ENCODE peak calls at places on chromosome 15, in six cellular contexts. J, S, T, G, Q and D are unnamed samples.

GRCh38 chr15:82933576-82933975 is 18.9 kb downstream of the HOMER2 start:
- DNase-seq in J (no peak), S (no peak), T (no peak), G (no peak), Q (no peak), D (no peak)

GRCh38 chr15:67570875-67571642 is 28.6 kb downstream of the MAP2K5 start:
- DNase-seq in J (no peak), S (no peak), T (no peak), G (no peak), Q (no peak), D (no peak)

GRCh38 chr15:88274534-88275460 is 18.3 kb upstream of the NTRK3 start:
- DNase-seq in J (no peak), S (peak; percentile 75), T (peak; percentile 78), G (peak; percentile 75), Q (peak; percentile 65), D (peak; percentile 36)

GRCh38 chr15:39621210-39621609 is 40.3 kb downstream of the THBS1 start:
- DNase-seq in J (no peak), S (no peak), T (no peak), G (no peak), Q (no peak), D (no peak)

GRCh38 chr15:64653757-64654156 is 121.6 kb downstream of the RBPMS2 start:
- DNase-seq in J (no peak), S (no peak), T (no peak), G (no peak), Q (no peak), D (no peak)

GRCh38 chr15:70264014-70264492 is 166.3 kb upstream of the TLE3 start:
- DNase-seq in J (no peak), S (no peak), T (peak; percentile 2), G (peak; percentile 71), Q (no peak), D (no peak)

GRCh38 chr15:31352283-31352880 is 25.7 kb downstream of the KLF13 start:
- DNase-seq in J (peak; percentile 64), S (no peak), T (peak; percentile 96), G (peak; percentile 24), Q (no peak), D (peak; percentile 68)

GRCh38 chr15:32030795-32031194 is 480 bp downstream of the CHRNA7 start:
- DNase-seq in J (no peak), S (peak; percentile 52), T (no peak), G (peak; percentile 33), Q (no peak), D (no peak)

GRCh38 chr15:75776075-75776443 is 63.4 kb upstream of the CSPG4 start:
- DNase-seq in J (no peak), S (peak; percentile 96), T (no peak), G (no peak), Q (no peak), D (no peak)

GRCh38 chr15:71296032-71296686 is 180.9 kb downstream of the THSD4 start:
- DNase-seq in J (no peak), S (no peak), T (no peak), G (no peak), Q (no peak), D (no peak)

GRCh38 chr15:31606261-31606669 is 279.6 kb downstream of the KLF13 start:
- DNase-seq in J (no peak), S (no peak), T (no peak), G (no peak), Q (no peak), D (no peak)

GRCh38 chr15:32956006-32956405 is 238.2 kb downstream of the GREM1 start:
- DNase-seq in J (no peak), S (peak; percentile 77), T (no peak), G (peak; percentile 38), Q (no peak), D (no peak)

GRCh38 chr15:51782357-51782896 is 31.0 kb downstream of the TMOD2 start:
- DNase-seq in J (no peak), S (peak; percentile 48), T (no peak), G (no peak), Q (no peak), D (no peak)

GRCh38 chr15:94844533-94845390 is 613.4 kb downstream of the MCTP2 start:
- DNase-seq in J (peak; percentile 74), S (peak; percentile 93), T (peak; percentile 94), G (no peak), Q (peak; percentile 37), D (peak; percentile 91)

GRCh38 chr15:89665449-89666146 is 10.3 kb upstream of the KIF7 start:
- DNase-seq in J (peak; percentile 73), S (peak; percentile 64), T (no peak), G (peak; percentile 56), Q (peak; percentile 23), D (peak; percentile 93)

GRCh38 chr15:25675396-25675795 is 187.7 kb downstream of the ATP10A start:
- DNase-seq in J (no peak), S (no peak), T (no peak), G (no peak), Q (no peak), D (no peak)

GRCh38 chr15:88631464-88632028 is 7.3 kb upstream of the ISG20 start:
- DNase-seq in J (no peak), S (no peak), T (peak; percentile 20), G (no peak), Q (no peak), D (no peak)

GRCh38 chr15:70004826-70005225 is 92.9 kb downstream of the TLE3 start:
- DNase-seq in J (no peak), S (no peak), T (no peak), G (no peak), Q (no peak), D (no peak)

GRCh38 chr15:81289910-81290309 is 34.0 kb downstream of the STARD5 start:
- DNase-seq in J (no peak), S (no peak), T (no peak), G (no peak), Q (no peak), D (no peak)

GRCh38 chr15:81813215-81813614 is 232.6 kb downstream of the MEX3B start:
- DNase-seq in J (no peak), S (peak; percentile 82), T (no peak), G (peak; percentile 58), Q (no peak), D (no peak)

GRCh38 chr15:61383421-61383820 is 154.3 kb upstream of the RORA start:
- DNase-seq in J (no peak), S (no peak), T (no peak), G (no peak), Q (no peak), D (no peak)

GRCh38 chr15:45200001-45200798 is 12.4 kb upstream of the SHF start:
- DNase-seq in J (peak; percentile 92), S (peak; percentile 98), T (peak; percentile 96), G (peak; percentile 88), Q (peak; percentile 100), D (peak; percentile 97)

GRCh38 chr15:45199136-45199810 is 11.5 kb upstream of the SHF start:
- DNase-seq in J (no peak), S (peak; percentile 52), T (peak; percentile 76), G (no peak), Q (peak; percentile 37), D (no peak)

GRCh38 chr15:45200799-45201556 is 13.2 kb upstream of the SHF start:
- DNase-seq in J (peak; percentile 85), S (peak; percentile 85), T (peak; percentile 91), G (peak; percentile 69), Q (peak; percentile 85), D (peak; percentile 85)

GRCh38 chr15:45198337-45199135 is 10.8 kb upstream of the SHF start:
- DNase-seq in J (peak; percentile 93), S (peak; percentile 96), T (peak; percentile 97), G (peak; percentile 91), Q (peak; percentile 98), D (peak; percentile 86)

DNA sequence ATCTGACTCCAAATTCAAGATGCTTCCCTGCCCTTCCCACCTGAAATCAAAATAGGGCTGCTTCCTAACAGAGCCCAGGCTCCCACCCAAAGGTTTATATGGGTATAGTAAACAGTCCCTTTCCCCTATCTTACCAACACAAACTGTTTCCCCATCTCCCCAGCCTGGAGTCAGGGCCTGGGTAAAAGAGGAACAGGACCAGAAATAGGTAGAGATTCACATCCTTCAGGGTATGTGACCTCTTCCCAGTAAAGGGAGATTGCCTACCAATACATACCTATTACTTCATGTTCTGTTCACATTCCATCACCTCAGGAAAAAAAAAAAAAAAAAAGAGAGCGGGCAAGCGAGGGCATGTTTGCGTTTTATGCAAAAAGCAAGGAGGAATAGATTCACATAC is 9.7 kb upstream of the SHF start:
- DNase-seq in J (no peak), S (no peak), T (no peak), G (no peak), Q (no peak), D (no peak)
- H3K27ac ChIP-seq in J (no peak overlapping the region), S (no peak overlapping the region), T (no peak overlapping the region), G (peak overlapping the region; percentile 98), Q (no peak overlapping the region), D (no peak overlapping the region)

GRCh38 chr15:73994912-73995622 is 551 bp downstream of the PML start:
- DNase-seq in J (peak; percentile 61), S (peak; percentile 26), T (no peak), G (no peak), Q (no peak), D (peak; percentile 78)

GRCh38 chr15:73997986-73998385 is 3.5 kb downstream of the PML start:
- DNase-seq in J (no peak), S (no peak), T (no peak), G (no peak), Q (no peak), D (peak; percentile 79)

GRCh38 chr15:73994419-73994883 is at the start of gene PML:
- DNase-seq in J (peak; percentile 99), S (peak; percentile 96), T (peak; percentile 98), G (peak; percentile 98), Q (peak; percentile 95), D (peak; percentile 92)

GRCh38 chr15:73996267-73996666 is 1.8 kb downstream of the PML start:
- DNase-seq in J (no peak), S (no peak), T (no peak), G (no peak), Q (no peak), D (no peak)

DNA sequence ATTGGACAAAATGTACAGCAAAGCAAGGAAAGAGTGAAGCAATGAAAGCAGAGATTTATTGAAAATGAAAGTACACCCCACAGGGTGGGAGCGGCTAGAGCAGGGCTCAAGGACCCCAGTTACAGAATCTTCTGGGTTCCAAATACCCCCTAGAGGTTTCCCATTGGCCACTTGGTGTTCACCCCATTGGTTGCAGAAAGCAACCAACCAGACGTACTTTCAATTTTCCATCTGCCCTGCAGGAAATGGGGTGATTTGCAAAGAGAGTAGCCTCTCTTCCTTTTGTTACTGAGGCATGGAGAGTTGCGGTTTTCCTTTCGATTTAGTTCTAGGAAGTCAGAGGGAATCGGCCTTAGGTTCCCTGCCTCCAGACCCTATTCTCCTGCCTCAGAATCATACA is 2.4 kb downstream of the PML start:
- DNase-seq in J (no peak), S (no peak), T (no peak), G (no peak), Q (no peak), D (no peak)
- H3K27ac ChIP-seq in J (peak overlapping the region; percentile 64), S (no peak overlapping the region), T (peak overlapping the region; percentile 18), G (no peak overlapping the region), Q (peak overlapping the region; percentile 45), D (peak overlapping the region; percentile 96)

GRCh38 chr15:40909662-40910625 is 15.7 kb downstream of the VPS18 start:
- DNase-seq in J (peak; percentile 77), S (no peak), T (no peak), G (no peak), Q (no peak), D (no peak)
- H3K27ac ChIP-seq in J (peak overlapping the region; percentile 14), S (no peak overlapping the region), T (no peak overlapping the region), G (peak overlapping the region; percentile 87), Q (no peak overlapping the region), D (peak overlapping the region; percentile 93)

DNA sequence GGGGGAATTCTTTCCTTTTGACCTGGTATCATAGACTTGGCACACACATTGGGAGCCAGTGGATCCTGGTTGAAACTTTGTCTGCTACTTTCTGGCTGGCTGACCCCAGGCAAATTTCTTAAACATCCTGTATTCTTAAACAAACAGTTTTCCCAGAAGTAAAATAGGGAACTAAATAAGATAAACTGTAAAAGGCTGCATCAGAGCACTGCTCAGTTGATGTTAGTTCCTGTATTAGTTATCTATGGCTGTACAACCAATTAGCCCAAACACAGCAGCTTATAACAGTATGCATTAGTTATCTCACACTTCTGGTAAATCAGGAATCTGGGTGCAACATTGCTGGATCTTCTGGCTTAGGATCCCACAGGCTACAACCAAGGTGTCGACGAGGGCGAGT is 73.1 kb upstream of the SLCO3A1 start:
- DNase-seq in J (no peak), S (peak; percentile 49), T (no peak), G (no peak), Q (no peak), D (no peak)
- H3K27ac ChIP-seq in J (no peak overlapping the region), S (no peak overlapping the region), T (no peak overlapping the region), G (no peak overlapping the region), Q (no peak overlapping the region), D (no peak overlapping the region)